ENCODE peak calls at places on chromosome 6, in eight cellular contexts. M, X, P, R, E, B, K and O are unnamed samples.

GRCh38 chr6:91781946-91782345 is 1195.1 kb upstream of the MAP3K7 start:
- DNase-seq in M (no peak), X (no peak), P (no peak), R (no peak), E (no peak), B (no peak), K (peak), O (no peak)

GRCh38 chr6:118914598-118914997 is 20.4 kb downstream of the MCM9 start:
- DNase-seq in M (no peak), X (no peak), P (no peak), R (no peak), E (no peak), B (no peak), K (no peak), O (no peak)

GRCh38 chr6:41371461-41371991 is 36.1 kb downstream of the NCR2 start:
- DNase-seq in M (peak), X (no peak), P (no peak), R (no peak), E (peak), B (peak), K (peak), O (peak)

GRCh38 chr6:107600936-107601335 is 111.0 kb downstream of the SOBP start:
- DNase-seq in M (peak), X (peak), P (no peak), R (no peak), E (peak), B (peak), K (no peak), O (no peak)

GRCh38 chr6:113719545-113719944 is 137.6 kb upstream of the MARCKS start:
- DNase-seq in M (peak), X (no peak), P (no peak), R (no peak), E (no peak), B (no peak), K (no peak), O (no peak)

GRCh38 chr6:34723203-34723602 is 26.6 kb upstream of the ILRUN start:
- DNase-seq in M (peak), X (no peak), P (no peak), R (no peak), E (no peak), B (no peak), K (no peak), O (no peak)

GRCh38 chr6:162852810-162853577 is 125.2 kb downstream of the PACRG start:
- DNase-seq in M (no peak), X (no peak), P (no peak), R (no peak), E (no peak), B (peak), K (no peak), O (no peak)

GRCh38 chr6:158793432-158793831 is 25.7 kb downstream of the EZR start:
- DNase-seq in M (peak), X (no peak), P (no peak), R (peak), E (no peak), B (no peak), K (no peak), O (no peak)

GRCh38 chr6:137013738-137014602 is 30.8 kb downstream of the IL20RA start:
- DNase-seq in M (peak), X (no peak), P (no peak), R (peak), E (no peak), B (no peak), K (no peak), O (no peak)

DNA sequence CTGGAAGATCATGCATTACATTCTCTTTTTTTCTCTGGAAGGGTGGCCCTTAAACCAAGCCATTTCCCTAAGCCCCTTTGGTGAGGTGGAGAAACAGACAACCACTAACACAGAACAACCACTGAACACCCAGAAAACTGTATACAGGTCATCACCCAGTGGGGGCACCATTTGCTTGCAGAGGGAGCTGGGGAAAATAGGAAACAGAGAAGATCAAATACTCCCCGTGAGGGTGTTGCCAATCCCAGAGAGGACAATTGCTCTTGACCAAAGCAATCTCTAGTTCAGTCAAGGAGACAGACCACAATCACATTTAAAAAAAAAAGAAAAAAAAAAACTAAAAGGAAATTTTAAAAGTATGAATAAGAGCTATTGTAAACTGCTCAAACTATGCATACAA is 865 bp upstream of the DAAM2 start:
- DNase-seq in M (peak), X (no peak), P (no peak), R (no peak), E (no peak), B (no peak), K (no peak), O (no peak)
- TF ChIP-seq CTCF in M (peak), X (no peak), P (no peak), R (no peak), E (peak), B (no peak), K (no peak), O (no peak)

DNA sequence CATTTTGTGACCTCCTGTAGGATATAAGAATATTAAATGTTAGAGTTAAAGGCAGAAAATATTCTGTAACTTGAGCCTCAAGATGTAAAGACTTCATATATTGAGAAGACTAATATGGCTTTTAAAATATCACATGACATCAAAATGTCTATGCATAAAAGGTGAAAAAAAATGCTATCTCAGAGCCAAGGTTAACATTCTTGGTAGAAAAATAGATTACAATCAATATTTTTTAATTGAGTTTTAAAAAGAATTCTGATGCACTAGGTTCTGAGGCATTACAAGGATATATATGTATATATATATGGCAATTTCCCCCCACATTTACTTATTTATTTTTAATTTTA is 46.2 kb upstream of the RAB23 start:
- DNase-seq in M (no peak), X (no peak), P (no peak), R (no peak), E (no peak), B (no peak), K (no peak), O (no peak)
- TF ChIP-seq CTCF in M (no peak), X (no peak), P (no peak), R (no peak), E (no peak), B (no peak), K (peak), O (no peak)

GRCh38 chr6:32854376-32855178 is 585 bp downstream of the PSMB9 start:
- DNase-seq in M (peak), X (peak), P (no peak), R (peak), E (no peak), B (no peak), K (no peak), O (no peak)

GRCh38 chr6:32852018-32852843 is 1.3 kb downstream of the TAP1 start:
- DNase-seq in M (no peak), X (peak), P (no peak), R (no peak), E (no peak), B (no peak), K (no peak), O (no peak)

GRCh38 chr6:32852844-32853540 is 512 bp downstream of the TAP1 start:
- DNase-seq in M (peak), X (peak), P (peak), R (peak), E (peak), B (peak), K (no peak), O (no peak)

GRCh38 chr6:32855467-32856174 is 1.6 kb downstream of the PSMB9 start:
- DNase-seq in M (no peak), X (no peak), P (no peak), R (no peak), E (no peak), B (no peak), K (no peak), O (no peak)

DNA sequence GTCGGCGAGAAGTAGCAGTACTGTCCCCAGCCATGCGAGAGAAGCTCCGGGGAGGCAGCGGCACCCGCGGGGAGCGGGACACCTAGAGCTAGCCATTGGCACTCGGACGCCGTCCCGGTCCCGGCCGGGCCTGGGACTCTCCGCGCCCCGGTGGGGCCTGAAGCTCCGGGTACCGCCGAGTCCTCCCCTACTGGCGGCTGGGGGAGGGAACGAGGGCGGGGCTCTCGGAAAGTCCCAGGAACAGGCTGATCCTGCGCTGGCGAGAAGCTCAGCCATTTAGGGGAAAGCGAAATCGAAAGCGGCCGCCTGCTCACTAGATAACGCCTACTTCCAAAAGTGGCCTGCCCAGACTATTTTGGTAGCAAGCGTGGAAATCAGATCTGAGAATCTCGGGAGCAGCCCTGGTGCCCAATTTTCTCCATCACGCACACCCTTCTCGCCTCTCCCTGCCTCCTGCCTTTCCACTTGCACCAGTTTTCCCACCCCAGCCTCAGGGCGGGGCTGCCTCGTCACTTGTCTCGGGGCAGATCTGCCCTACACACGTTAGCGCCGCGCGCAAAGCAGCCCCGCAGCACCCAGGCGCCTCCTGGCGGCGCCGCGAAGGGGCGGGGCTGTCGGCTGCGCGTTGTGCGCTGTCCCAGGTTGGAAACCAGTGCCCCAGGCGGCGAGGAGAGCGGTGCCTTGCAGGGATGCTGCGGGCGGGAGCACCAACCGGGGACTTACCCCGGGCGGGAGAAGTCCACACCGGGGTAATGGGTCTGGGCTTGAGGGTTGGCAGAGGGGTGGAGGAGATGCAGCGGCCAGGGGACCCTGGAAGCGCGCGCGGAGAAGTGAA is at the start of the genes PSMB9 and TAP1:
- DNase-seq in M (peak), X (peak), P (peak), R (peak), E (peak), B (peak), K (peak), O (peak)
- TF ChIP-seq CTCF in M (peak), X (peak), P (peak), R (peak), E (peak), B (peak), K (peak), O (peak)

GRCh38 chr6:69069881-69070280 is 434.8 kb downstream of the ADGRB3 start:
- DNase-seq in M (no peak), X (no peak), P (no peak), R (no peak), E (no peak), B (no peak), K (no peak), O (no peak)

DNA sequence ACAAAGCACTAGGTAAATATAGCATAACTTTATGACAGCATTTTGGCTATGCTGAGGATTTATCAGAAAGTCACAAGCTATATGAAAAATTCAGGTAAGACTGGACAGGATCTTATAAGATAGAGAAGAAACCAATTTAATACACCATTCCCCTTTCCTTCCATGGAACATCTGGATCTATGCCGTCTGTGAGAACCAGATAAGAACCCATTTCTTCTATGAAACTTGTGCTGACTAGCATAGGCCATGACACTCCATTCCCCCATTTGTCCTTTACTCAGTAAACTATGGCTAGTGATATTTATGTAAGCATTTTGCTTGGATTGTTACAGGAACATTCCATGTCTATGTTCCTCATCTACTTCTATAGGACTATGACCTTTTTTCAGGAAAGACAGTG is 437.7 kb downstream of the ADGRB3 start:
- DNase-seq in M (no peak), X (no peak), P (no peak), R (no peak), E (no peak), B (no peak), K (no peak), O (no peak)
- TF ChIP-seq CTCF in M (no peak), X (no peak), P (no peak), R (no peak), E (no peak), B (no peak), K (no peak), O (no peak)

GRCh38 chr6:1722801-1723200 is 113.1 kb downstream of the FOXC1 start:
- DNase-seq in M (no peak), X (no peak), P (no peak), R (no peak), E (no peak), B (no peak), K (no peak), O (no peak)
- TF ChIP-seq CTCF in M (no peak), X (no peak), P (no peak), R (no peak), E (no peak), B (no peak), K (no peak), O (no peak)

DNA sequence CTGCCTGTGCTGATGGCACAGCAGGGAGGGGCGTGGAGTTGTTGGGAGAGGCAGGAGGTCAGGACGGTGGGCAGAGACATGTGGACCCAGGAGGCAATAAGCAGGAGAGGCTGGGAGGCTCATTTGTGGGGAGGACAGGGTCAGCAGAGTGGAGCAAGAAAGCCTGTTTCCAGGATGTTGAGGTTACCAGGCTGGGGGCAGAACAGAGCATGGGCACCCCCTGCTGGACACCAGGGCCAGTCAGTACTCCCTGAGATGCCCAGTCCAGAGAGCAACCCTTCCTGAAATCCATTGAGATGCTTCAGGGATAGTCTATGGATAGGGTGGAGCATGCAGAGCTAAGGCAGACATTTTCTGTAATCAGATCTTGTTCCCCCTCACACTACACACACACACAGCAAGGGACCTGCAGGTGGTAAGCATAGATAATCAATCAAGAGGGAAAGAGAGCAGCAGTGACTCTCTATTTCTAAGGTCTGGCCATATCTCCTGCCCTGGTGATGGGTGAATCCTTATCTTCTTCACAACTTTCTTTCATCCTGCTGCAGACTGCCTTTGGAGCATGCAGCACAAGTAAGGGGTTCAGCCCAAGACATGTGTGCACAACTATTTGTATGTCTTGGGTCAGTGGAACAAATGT is 41.7 kb downstream of the MOCS1 start:
- DNase-seq in M (peak), X (peak), P (peak), R (peak), E (peak), B (peak), K (peak), O (no peak)
- TF ChIP-seq CTCF in M (peak), X (peak), P (peak), R (peak), E (peak), B (peak), K (peak), O (peak)